ENCODE peak calls at places on chromosome X, in six cellular contexts. Q is heart right ventricle, E is cardiac fibroblast, Y is B cell, B is kidney epithelial cell, Z is fibroblast of mammary gland. J is an unnamed sample.

GRCh38 chrX:119521246-119521645 is 44.0 kb downstream of the STEEP1 start:
- DNase-seq in B (no peak), Z (no peak), Y (no peak), E (no peak), Q (no peak), J (no peak)

GRCh38 chrX:53732797-53733196 is 46.3 kb upstream of the HUWE1 start:
- DNase-seq in B (no peak), Y (no peak), Q (no peak), Z (no peak), E (no peak), J (no peak)

GRCh38 chrX:102651242-102651967 is at the start of gene GPRASP1:
- DNase-seq in Q (peak; percentile 66), Z (peak; percentile 26), E (peak; percentile 43), B (no peak), Y (peak; percentile 59), J (peak; percentile 30)

GRCh38 chrX:360496-361150 is 26.1 kb downstream of the PPP2R3B start:
- DNase-seq in Y (no peak), B (no peak), Q (no peak), Z (no peak), E (no peak), J (no peak)

GRCh38 chrX:10519278-10519677 is 101.1 kb downstream of the MID1 start:
- DNase-seq in Z (no peak), B (no peak), Y (no peak), Q (no peak), E (no peak), J (no peak)

GRCh38 chrX:130909469-130910136 is 6.6 kb upstream of the ENOX2 start:
- DNase-seq in Q (no peak), Z (peak; percentile 5), Y (no peak), B (no peak), E (no peak), J (no peak)

GRCh38 chrX:31126205-31126604 is 54.4 kb upstream of the FTHL17 start:
- DNase-seq in Z (peak; percentile 73), E (peak; percentile 13), B (no peak), Q (no peak), Y (no peak), J (no peak)

GRCh38 chrX:119399772-119400101 is 601 bp downstream of the SLC25A43 start:
- DNase-seq in B (no peak), Y (no peak), E (peak; percentile 33), Q (no peak), Z (peak; percentile 12), J (peak; percentile 3)

GRCh38 chrX:24498181-24498580 is 33.1 kb downstream of the PDK3 start:
- DNase-seq in E (peak; percentile 22), Z (peak; percentile 7), B (no peak), Y (no peak), Q (peak; percentile 8), J (peak; percentile 11)

GRCh38 chrX:24495700-24496099 is 30.6 kb downstream of the PDK3 start:
- DNase-seq in B (no peak), E (no peak), Q (no peak), Z (no peak), Y (no peak), J (no peak)

GRCh38 chrX:24493740-24494543 is 28.9 kb downstream of the PDK3 start:
- DNase-seq in Y (no peak), B (no peak), E (no peak), Z (no peak), Q (no peak), J (no peak)

GRCh38 chrX:24494544-24495113 is 29.5 kb downstream of the PDK3 start:
- DNase-seq in E (peak; percentile 76), B (peak; percentile 54), Y (no peak), Q (peak; percentile 30), Z (peak; percentile 72), J (no peak)

DNA sequence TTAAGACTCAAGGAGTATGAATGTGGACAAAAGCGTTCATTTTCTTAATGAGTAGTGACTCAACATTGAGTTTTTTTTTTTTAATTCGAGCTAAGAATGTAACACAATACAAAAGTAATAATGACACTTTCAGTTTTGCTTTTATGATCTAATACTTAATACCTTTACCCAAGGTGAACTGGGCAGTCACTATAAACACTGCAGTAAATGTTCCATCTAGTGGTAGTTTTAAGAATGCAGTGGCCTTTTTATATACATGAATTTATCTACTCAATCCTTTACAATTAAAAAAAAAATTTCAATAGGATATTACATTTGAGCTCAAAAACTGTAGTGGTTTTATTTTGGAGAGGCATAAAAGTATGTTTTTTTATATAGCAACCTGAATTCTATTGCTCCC is 33.9 kb downstream of the PDK3 start:
- DNase-seq in Y (peak; percentile 28), B (no peak), Z (peak; percentile 22), Q (no peak), E (peak; percentile 20), J (no peak)
- TF ChIP-seq CTCF in Y (peak; percentile 66), B (peak; percentile 36), Z (peak; percentile 56), Q (no peak), E (peak; percentile 43), J (no peak)

GRCh38 chrX:68918202-68918601 is 89.4 kb downstream of the EFNB1 start:
- DNase-seq in E (no peak), Q (no peak), Y (no peak), B (no peak), Z (no peak), J (no peak)
- TF ChIP-seq CTCF in E (no peak), Q (no peak), Y (no peak), B (no peak), Z (no peak), J (no peak)

DNA sequence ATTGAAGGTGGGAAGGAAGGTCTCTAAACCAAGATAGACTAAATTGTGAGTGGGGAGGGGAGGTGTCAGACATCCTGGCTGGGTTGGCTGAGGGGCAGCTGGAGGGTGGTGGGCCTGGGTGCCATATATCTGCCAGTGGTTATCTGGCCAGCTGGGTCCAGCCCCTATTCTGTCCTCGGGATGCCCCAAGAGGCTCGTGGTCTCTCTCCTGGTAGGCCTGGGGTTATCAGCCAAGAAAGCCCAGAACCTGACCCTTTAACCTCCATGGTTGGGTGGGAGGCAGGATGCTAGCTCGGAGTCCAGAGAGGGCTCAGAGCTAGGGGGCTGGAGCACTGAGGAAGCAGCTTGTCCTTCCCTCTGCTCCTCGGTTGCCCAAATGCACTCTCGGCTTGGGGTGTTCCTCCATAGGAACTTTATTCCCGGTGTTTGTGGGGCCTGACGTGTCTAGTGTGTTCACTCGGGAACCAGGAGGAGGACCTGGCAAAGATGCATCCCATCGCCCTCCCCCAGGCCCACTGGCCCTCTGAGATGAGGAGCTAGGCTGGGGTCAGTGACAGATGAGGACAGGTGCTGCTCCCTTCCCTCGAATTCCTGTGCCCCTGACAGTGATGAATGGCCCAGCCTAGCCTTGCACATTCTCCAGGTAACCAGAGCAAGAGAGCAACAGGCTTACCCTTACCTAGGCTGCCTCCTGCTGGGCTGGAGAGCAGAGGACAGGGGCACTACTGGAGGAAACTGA is 5.2 kb upstream of the EFNB1 start:
- DNase-seq in B (no peak), E (no peak), Z (no peak), Y (no peak), Q (no peak), J (no peak)
- TF ChIP-seq CTCF in B (no peak), E (no peak), Z (no peak), Y (no peak), Q (no peak), J (no peak)

DNA sequence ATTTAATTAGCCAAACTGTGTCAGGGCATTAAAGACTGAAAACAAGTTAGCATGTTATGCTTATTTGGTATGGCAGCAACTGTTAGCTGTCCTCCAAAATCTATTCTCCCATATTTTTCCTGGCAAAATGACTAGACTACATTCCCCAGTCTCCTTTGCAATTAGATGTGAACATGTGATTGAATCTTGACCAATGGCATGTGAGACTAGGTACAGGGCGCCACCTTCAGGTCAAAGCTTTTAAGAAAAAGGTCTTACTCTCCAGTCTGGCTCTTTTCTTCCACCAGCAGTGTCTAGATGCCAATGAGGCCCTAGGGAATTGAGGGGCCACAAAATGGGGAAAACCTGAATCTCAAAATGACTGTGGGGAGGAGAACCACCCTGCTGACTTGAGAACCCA is 408.2 kb downstream of the SMARCA1 start:
- DNase-seq in E (peak; percentile 0), Y (no peak), Q (no peak), Z (peak; percentile 40), B (no peak), J (peak; percentile 57)
- TF ChIP-seq CTCF in E (no peak), Y (no peak), Q (no peak), Z (peak; percentile 28), B (peak; percentile 34), J (peak; percentile 45)